ENCODE peak calls at places on chromosomes 13 and 19, in five cellular contexts. One of them, this sample, is unnamed.

GRCh38 chr19:16875584-16876555 is 12.9 kb upstream of the F2RL3 start:
- DNase-seq in AG10803: no peak
- DNase-seq in heart left ventricle: no peak
- DNase-seq in cardiac muscle cell: no peak
- DNase-seq in WERI-Rb-1: no peak
- DNase-seq in this sample: no peak

GRCh38 chr13:94210826-94211225 is 268.7 kb downstream of the DCT start:
- DNase-seq in heart left ventricle: no peak
- DNase-seq in AG10803: no peak
- DNase-seq in WERI-Rb-1: no peak
- DNase-seq in cardiac muscle cell: no peak
- DNase-seq in this sample: peak

GRCh38 chr19:3642987-3643386 is 16.4 kb upstream of the CACTIN start:
- DNase-seq in cardiac muscle cell: peak
- DNase-seq in heart left ventricle: no peak
- DNase-seq in WERI-Rb-1: peak
- DNase-seq in AG10803: no peak
- DNase-seq in this sample: peak

GRCh38 chr19:54654447-54655321 is 8.1 kb upstream of the LILRB4 start:
- DNase-seq in WERI-Rb-1: no peak
- DNase-seq in AG10803: no peak
- DNase-seq in cardiac muscle cell: no peak
- DNase-seq in heart left ventricle: no peak
- DNase-seq in this sample: no peak

GRCh38 chr13:106232680-106233079 is 302.8 kb downstream of the EFNB2 start:
- DNase-seq in WERI-Rb-1: no peak
- DNase-seq in cardiac muscle cell: peak
- DNase-seq in AG10803: no peak
- DNase-seq in heart left ventricle: no peak
- DNase-seq in this sample: no peak

GRCh38 chr13:51781246-51782022 is 22.5 kb downstream of the DHRS12 start:
- DNase-seq in WERI-Rb-1: no peak
- DNase-seq in heart left ventricle: no peak
- DNase-seq in AG10803: no peak
- DNase-seq in cardiac muscle cell: peak
- DNase-seq in this sample: no peak

GRCh38 chr13:21911916-21912315 is 241.0 kb downstream of the FGF9 start:
- DNase-seq in cardiac muscle cell: no peak
- DNase-seq in heart left ventricle: no peak
- DNase-seq in AG10803: no peak
- DNase-seq in WERI-Rb-1: no peak
- DNase-seq in this sample: no peak

GRCh38 chr13:97125810-97126738 is 96.1 kb upstream of the MBNL2 start:
- DNase-seq in cardiac muscle cell: no peak
- DNase-seq in heart left ventricle: peak
- DNase-seq in AG10803: peak
- DNase-seq in WERI-Rb-1: peak
- DNase-seq in this sample: peak

GRCh38 chr13:86870388-86870966 is 800.7 kb upstream of the SLITRK5 start:
- DNase-seq in WERI-Rb-1: no peak
- DNase-seq in heart left ventricle: no peak
- DNase-seq in AG10803: peak
- DNase-seq in cardiac muscle cell: peak
- DNase-seq in this sample: peak

GRCh38 chr13:96294930-96295657 is 205.2 kb downstream of the HS6ST3 start:
- DNase-seq in WERI-Rb-1: no peak
- DNase-seq in heart left ventricle: no peak
- DNase-seq in cardiac muscle cell: no peak
- DNase-seq in AG10803: no peak
- DNase-seq in this sample: no peak

GRCh38 chr13:114203536-114203935 is 24.5 kb downstream of the CFAP97D2 start:
- DNase-seq in heart left ventricle: no peak
- DNase-seq in WERI-Rb-1: no peak
- DNase-seq in AG10803: no peak
- DNase-seq in cardiac muscle cell: no peak
- DNase-seq in this sample: no peak

GRCh38 chr13:40993119-40993518 is 26.0 kb downstream of the ELF1 start:
- DNase-seq in WERI-Rb-1: no peak
- DNase-seq in cardiac muscle cell: no peak
- DNase-seq in AG10803: peak
- DNase-seq in heart left ventricle: no peak
- DNase-seq in this sample: no peak

GRCh38 chr13:40995997-40996396 is 23.1 kb downstream of the ELF1 start:
- DNase-seq in heart left ventricle: no peak
- DNase-seq in cardiac muscle cell: no peak
- DNase-seq in AG10803: no peak
- DNase-seq in WERI-Rb-1: no peak
- DNase-seq in this sample: no peak

GRCh38 chr13:40994581-40995230 is 24.4 kb downstream of the ELF1 start:
- DNase-seq in AG10803: no peak
- DNase-seq in heart left ventricle: no peak
- DNase-seq in WERI-Rb-1: no peak
- DNase-seq in cardiac muscle cell: no peak
- DNase-seq in this sample: no peak

GRCh38 chr13:40993987-40994386 is 25.1 kb downstream of the ELF1 start:
- DNase-seq in WERI-Rb-1: no peak
- DNase-seq in cardiac muscle cell: no peak
- DNase-seq in heart left ventricle: no peak
- DNase-seq in AG10803: no peak
- DNase-seq in this sample: no peak

DNA sequence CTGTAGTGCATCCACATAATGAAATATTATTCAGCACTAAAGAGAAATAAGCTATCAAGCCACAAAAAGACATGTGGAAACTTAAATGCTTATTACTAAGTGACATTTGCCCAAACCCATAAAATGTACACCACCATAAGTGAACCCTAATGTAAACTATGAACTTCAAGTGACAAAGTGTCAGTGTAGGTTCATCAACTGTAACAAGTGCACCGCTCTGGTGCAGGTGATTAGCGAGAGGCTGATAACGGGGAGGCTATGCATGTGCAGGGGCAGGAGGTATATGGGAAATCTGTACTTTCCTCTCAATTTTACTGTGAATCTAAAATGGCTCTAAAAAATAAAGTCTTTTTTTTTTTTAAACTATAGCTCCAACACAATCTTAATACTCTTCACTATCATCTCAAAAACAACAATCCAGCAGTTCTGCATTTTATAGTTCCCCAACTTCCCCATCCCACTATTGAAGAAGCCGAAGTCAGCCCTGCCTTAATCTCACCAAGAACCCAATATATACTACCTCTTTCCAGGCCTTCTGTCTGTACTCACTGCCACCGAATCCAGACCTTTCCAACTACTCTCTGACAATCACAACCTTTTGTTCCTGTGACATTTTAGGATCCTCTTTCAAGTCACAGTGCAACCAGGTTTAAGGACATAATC is 22.6 kb downstream of the ELF1 start:
- DNase-seq in AG10803: no peak
- DNase-seq in WERI-Rb-1: no peak
- DNase-seq in heart left ventricle: no peak
- DNase-seq in cardiac muscle cell: no peak
- DNase-seq in this sample: no peak
- H3K4me3 ChIP-seq in AG10803: no peak
- H3K4me3 ChIP-seq in WERI-Rb-1: no peak
- H3K4me3 ChIP-seq in heart left ventricle: no peak
- H3K4me3 ChIP-seq in cardiac muscle cell: no peak
- H3K4me3 ChIP-seq in this sample: no peak

DNA sequence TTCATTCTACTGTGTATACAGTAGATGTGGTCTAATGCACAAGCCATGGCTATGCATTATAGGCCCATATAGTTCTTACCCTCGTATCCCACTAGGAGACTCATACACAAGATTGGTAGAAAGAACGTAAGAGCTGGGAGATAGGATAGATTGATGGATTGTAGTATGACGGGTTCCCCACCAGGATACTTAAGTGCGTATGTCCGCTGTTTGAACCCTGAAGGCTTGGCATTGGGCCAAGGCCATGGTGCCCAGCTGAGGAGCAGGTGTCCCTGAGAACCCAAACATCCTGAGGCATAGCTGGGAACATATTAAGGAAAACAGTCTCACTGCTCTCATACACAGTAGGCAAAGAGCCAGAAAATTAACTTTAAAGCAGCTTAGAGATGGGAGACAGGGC is 617.5 kb upstream of the KLF12 start:
- DNase-seq in AG10803: no peak
- DNase-seq in heart left ventricle: no peak
- DNase-seq in WERI-Rb-1: peak
- DNase-seq in cardiac muscle cell: no peak
- DNase-seq in this sample: no peak
- TF ChIP-seq CTCF in AG10803: no peak
- TF ChIP-seq CTCF in heart left ventricle: no peak
- TF ChIP-seq CTCF in WERI-Rb-1: no peak
- TF ChIP-seq CTCF in cardiac muscle cell: no peak
- TF ChIP-seq CTCF in this sample: no peak

DNA sequence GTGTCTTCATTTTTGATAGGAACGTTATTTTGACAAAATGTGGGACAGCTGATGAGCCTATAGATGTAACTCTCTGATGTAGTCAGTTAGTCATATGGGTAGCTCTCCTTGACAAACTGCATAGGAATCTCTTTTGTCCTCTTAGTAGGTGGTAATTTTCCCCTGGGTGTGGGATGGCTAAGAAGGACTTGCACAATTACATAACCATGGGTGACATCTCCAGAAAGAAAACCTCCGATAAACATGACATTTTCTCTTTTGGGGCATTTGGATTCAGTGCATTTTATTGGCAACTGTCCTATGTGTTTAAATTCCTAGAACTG is 41.8 kb downstream of the IGFL3 start:
- DNase-seq in cardiac muscle cell: no peak
- DNase-seq in heart left ventricle: no peak
- DNase-seq in AG10803: peak
- DNase-seq in WERI-Rb-1: no peak
- DNase-seq in this sample: no peak
- H3K4me3 ChIP-seq in cardiac muscle cell: no peak
- H3K4me3 ChIP-seq in heart left ventricle: no peak
- H3K4me3 ChIP-seq in AG10803: no peak
- H3K4me3 ChIP-seq in WERI-Rb-1: no peak
- H3K4me3 ChIP-seq in this sample: no peak

GRCh38 chr13:71672527-71672926 is 194.5 kb downstream of the DACH1 start:
- DNase-seq in heart left ventricle: no peak
- DNase-seq in AG10803: no peak
- DNase-seq in cardiac muscle cell: no peak
- DNase-seq in WERI-Rb-1: no peak
- DNase-seq in this sample: peak
- TF ChIP-seq CTCF in heart left ventricle: peak
- TF ChIP-seq CTCF in AG10803: no peak
- TF ChIP-seq CTCF in cardiac muscle cell: peak
- TF ChIP-seq CTCF in WERI-Rb-1: no peak
- TF ChIP-seq CTCF in this sample: peak

DNA sequence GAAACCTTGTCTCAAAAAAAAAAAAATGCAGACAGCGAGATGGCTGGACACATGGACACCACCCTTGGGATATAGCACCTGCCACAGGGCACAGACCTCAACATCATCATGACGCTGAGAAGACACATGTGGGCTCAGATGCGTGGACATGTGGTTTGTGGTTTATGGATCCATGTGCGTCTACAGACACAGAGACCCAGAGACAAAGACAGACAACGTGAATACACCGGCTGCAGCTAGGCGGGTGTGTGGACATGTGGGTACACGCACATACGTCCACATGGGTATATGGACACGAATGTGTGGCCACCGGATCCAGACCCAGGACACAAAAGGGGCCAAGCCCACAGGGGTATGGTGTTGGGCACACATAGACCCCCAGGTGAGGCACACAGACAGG is 1.3 kb downstream of the TNFSF14 start:
- DNase-seq in cardiac muscle cell: no peak
- DNase-seq in WERI-Rb-1: no peak
- DNase-seq in AG10803: no peak
- DNase-seq in heart left ventricle: no peak
- DNase-seq in this sample: no peak
- H3K4me3 ChIP-seq in cardiac muscle cell: no peak
- H3K4me3 ChIP-seq in WERI-Rb-1: no peak
- H3K4me3 ChIP-seq in AG10803: no peak
- H3K4me3 ChIP-seq in heart left ventricle: peak
- H3K4me3 ChIP-seq in this sample: no peak